ENCODE peak calls at places on chromosome 21, in seven cellular contexts. Z, B, W, S, J, O and M are unnamed samples.

GRCh38 chr21:45919593-45919992 is 62.0 kb upstream of the COL6A1 start:
- DNase-seq in Z (no peak), B (no peak), W (no peak), S (no peak), J (no peak), O (no peak), M (no peak)

GRCh38 chr21:22728091-22728490 is 1729.9 kb downstream of the NCAM2 start:
- DNase-seq in Z (no peak), B (no peak), W (no peak), S (no peak), J (no peak), O (no peak), M (no peak)

GRCh38 chr21:37758997-37759396 is 157.3 kb downstream of the KCNJ6 start:
- DNase-seq in Z (no peak), B (no peak), W (peak; percentile 64), S (peak; percentile 40), J (peak; percentile 72), O (peak; percentile 13), M (no peak)

GRCh38 chr21:42097860-42098259 is 26.7 kb downstream of the UMODL1 start:
- DNase-seq in Z (no peak), B (no peak), W (no peak), S (peak; percentile 74), J (no peak), O (peak; percentile 96), M (no peak)

GRCh38 chr21:43262427-43262826 is 93.6 kb downstream of the CRYAA start:
- DNase-seq in Z (peak; percentile 62), B (no peak), W (no peak), S (no peak), J (peak; percentile 46), O (no peak), M (no peak)

GRCh38 chr21:28899744-28900143 is 92.9 kb downstream of the LTN1 start:
- DNase-seq in Z (no peak), B (no peak), W (no peak), S (no peak), J (no peak), O (peak; percentile 20), M (no peak)

GRCh38 chr21:17461582-17461981 is 51.3 kb upstream of the CXADR start:
- DNase-seq in Z (no peak), B (no peak), W (no peak), S (no peak), J (no peak), O (no peak), M (no peak)

GRCh38 chr21:43716376-43717165 is 2.4 kb upstream of the PDXK start:
- DNase-seq in Z (no peak), B (no peak), W (no peak), S (no peak), J (no peak), O (no peak), M (no peak)

GRCh38 chr21:45504516-45505415 is 37.5 kb downstream of the SLC19A1 start:
- DNase-seq in Z (no peak), B (peak; percentile 7), W (no peak), S (peak; percentile 14), J (peak; percentile 56), O (no peak), M (no peak)

GRCh38 chr21:37077403-37077802 is 4.3 kb downstream of the TTC3 start:
- DNase-seq in Z (no peak), B (no peak), W (no peak), S (no peak), J (no peak), O (no peak), M (no peak)

GRCh38 chr21:42906222-42906621 is 13.1 kb downstream of the NDUFV3 start:
- DNase-seq in Z (no peak), B (no peak), W (no peak), S (no peak), J (no peak), O (no peak), M (no peak)

GRCh38 chr21:37257967-37258877 is 8.9 kb downstream of the VPS26C start:
- DNase-seq in Z (no peak), B (peak; percentile 59), W (peak; percentile 62), S (peak; percentile 65), J (peak; percentile 87), O (no peak), M (peak; percentile 65)

GRCh38 chr21:31798842-31799691 is 67.1 kb upstream of the SCAF4 start:
- DNase-seq in Z (no peak), B (no peak), W (peak; percentile 9), S (peak; percentile 38), J (no peak), O (no peak), M (no peak)

GRCh38 chr21:15301736-15302135 is 236.9 kb upstream of the NRIP1 start:
- DNase-seq in Z (no peak), B (no peak), W (no peak), S (no peak), J (no peak), O (no peak), M (no peak)

GRCh38 chr21:44850905-44851657 is 22.4 kb downstream of the PTTG1IP start:
- DNase-seq in Z (peak; percentile 25), B (no peak), W (no peak), S (peak; percentile 16), J (peak; percentile 37), O (no peak), M (no peak)

GRCh38 chr21:46150491-46151121 is 4.8 kb downstream of the FTCD start:
- DNase-seq in Z (peak; percentile 45), B (no peak), W (no peak), S (no peak), J (peak; percentile 57), O (no peak), M (no peak)

GRCh38 chr21:36792505-36792967 is 93.6 kb downstream of the SIM2 start:
- DNase-seq in Z (no peak), B (no peak), W (no peak), S (no peak), J (no peak), O (no peak), M (no peak)

GRCh38 chr21:29557200-29557599 is 258.5 kb downstream of the BACH1 start:
- DNase-seq in Z (no peak), B (no peak), W (no peak), S (no peak), J (no peak), O (no peak), M (no peak)

GRCh38 chr21:36973986-36974850 is 7.7 kb upstream of the HLCS start:
- DNase-seq in Z (no peak), B (no peak), W (no peak), S (no peak), J (no peak), O (no peak), M (no peak)

GRCh38 chr21:29105218-29105617 is 25.2 kb upstream of the MAP3K7CL start:
- DNase-seq in Z (no peak), B (no peak), W (no peak), S (no peak), J (no peak), O (no peak), M (no peak)

GRCh38 chr21:30579351-30579750 is 10.8 kb downstream of the KRTAP22-2 start:
- DNase-seq in Z (no peak), B (no peak), W (no peak), S (no peak), J (no peak), O (no peak), M (no peak)

GRCh38 chr21:30580132-30580531 is 10.1 kb downstream of the KRTAP22-2 start:
- DNase-seq in Z (no peak), B (no peak), W (no peak), S (no peak), J (no peak), O (no peak), M (no peak)

GRCh38 chr21:30577766-30578165 is 12.4 kb downstream of the KRTAP22-2 start:
- DNase-seq in Z (no peak), B (no peak), W (no peak), S (no peak), J (no peak), O (no peak), M (no peak)

GRCh38 chr21:30582850-30583249 is 7.3 kb downstream of the KRTAP22-2 start:
- DNase-seq in Z (no peak), B (no peak), W (no peak), S (no peak), J (no peak), O (no peak), M (no peak)
- H3K9me3 ChIP-seq in Z (peaks cover 6% of the 10 kb centered on the region), B (no peaks in the 10 kb centered on the region), W (no peaks in the 10 kb centered on the region), S (no peaks in the 10 kb centered on the region), J (no peaks in the 10 kb centered on the region), O (peaks cover 5% of the 10 kb centered on the region), M (no peaks in the 10 kb centered on the region)

GRCh38 chr21:27631471-27631870 is 664.6 kb upstream of the ADAMTS5 start:
- DNase-seq in Z (no peak), B (no peak), W (no peak), S (no peak), J (no peak), O (no peak), M (no peak)

GRCh38 chr21:27636671-27637070 is 669.8 kb upstream of the ADAMTS5 start:
- DNase-seq in Z (no peak), B (no peak), W (no peak), S (no peak), J (no peak), O (no peak), M (no peak)

GRCh38 chr21:27633631-27634030 is 666.7 kb upstream of the ADAMTS5 start:
- DNase-seq in Z (no peak), B (no peak), W (no peak), S (no peak), J (no peak), O (no peak), M (no peak)
- H3K9me3 ChIP-seq in Z (no peaks in the 10 kb centered on the region), B (peaks cover 6% of the 10 kb centered on the region), W (no peaks in the 10 kb centered on the region), S (no peaks in the 10 kb centered on the region), J (no peaks in the 10 kb centered on the region), O (no peaks in the 10 kb centered on the region), M (no peaks in the 10 kb centered on the region)

GRCh38 chr21:33350676-33351075 is 25.9 kb downstream of the IFNAR1 start:
- DNase-seq in Z (no peak), B (no peak), W (no peak), S (no peak), J (no peak), O (no peak), M (no peak)

GRCh38 chr21:33357177-33357576 is 32.4 kb downstream of the IFNAR1 start:
- DNase-seq in Z (no peak), B (no peak), W (no peak), S (no peak), J (no peak), O (no peak), M (no peak)

GRCh38 chr21:33359446-33359845 is 34.7 kb downstream of the IFNAR1 start:
- DNase-seq in Z (no peak), B (no peak), W (no peak), S (no peak), J (no peak), O (no peak), M (no peak)

GRCh38 chr21:33355996-33356395 is 31.2 kb downstream of the IFNAR1 start:
- DNase-seq in Z (no peak), B (no peak), W (no peak), S (no peak), J (no peak), O (no peak), M (no peak)

GRCh38 chr21:33355355-33355754 is 30.6 kb downstream of the IFNAR1 start:
- DNase-seq in Z (no peak), B (no peak), W (no peak), S (no peak), J (no peak), O (no peak), M (no peak)
- H3K9me3 ChIP-seq in Z (no peaks in the 10 kb centered on the region), B (no peaks in the 10 kb centered on the region), W (no peaks in the 10 kb centered on the region), S (no peaks in the 10 kb centered on the region), J (no peaks in the 10 kb centered on the region), O (no peaks in the 10 kb centered on the region), M (no peaks in the 10 kb centered on the region)

DNA sequence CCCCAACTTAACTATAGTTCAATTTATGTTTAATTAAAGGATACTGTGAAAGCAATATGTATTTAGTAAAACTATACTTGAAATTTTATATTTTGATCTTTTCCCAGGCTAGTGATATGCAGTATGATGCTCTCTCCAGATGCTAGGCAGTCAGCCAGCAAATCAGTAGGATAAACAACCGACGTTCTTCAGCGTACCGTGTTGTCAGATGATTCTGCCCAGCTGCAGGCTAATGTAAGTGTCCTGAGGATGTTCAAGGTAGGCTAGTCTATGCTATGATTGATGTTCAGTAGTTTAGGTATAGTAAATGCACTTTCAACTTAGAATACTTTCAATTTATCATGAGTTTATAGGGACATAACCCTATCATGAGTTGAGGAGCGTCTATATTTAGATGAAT is 762.6 kb downstream of the MRPL39 start:
- DNase-seq in Z (no peak), B (no peak), W (no peak), S (no peak), J (no peak), O (peak; percentile 18), M (no peak)
- H3K9me3 ChIP-seq in Z (peaks cover 7% of the 10 kb centered on the region), B (no peaks in the 10 kb centered on the region), W (no peaks in the 10 kb centered on the region), S (no peaks in the 10 kb centered on the region), J (no peaks in the 10 kb centered on the region), O (peaks cover 5% of the 10 kb centered on the region), M (no peaks in the 10 kb centered on the region)